ENCODE peak calls at places on chromosomes 11 and 22, in four cellular contexts. One of them, this sample, is unnamed.

GRCh38 chr11:6737872-6738466 is 33.8 kb downstream of the OR2AG2 start:
- DNase-seq in H1: no peak
- DNase-seq in right atrium auricular region: no peak
- DNase-seq in OCI-LY7: peak; percentile 80
- DNase-seq in this sample: peak; percentile 43

GRCh38 chr22:46267431-46268279 is at the start of gene TTC38:
- DNase-seq in right atrium auricular region: peak; percentile 94
- DNase-seq in H1: peak; percentile 19
- DNase-seq in OCI-LY7: no peak
- DNase-seq in this sample: peak; percentile 96

GRCh38 chr11:58121101-58121500 is 4.2 kb downstream of the OR9I1 start:
- DNase-seq in right atrium auricular region: no peak
- DNase-seq in OCI-LY7: no peak
- DNase-seq in H1: no peak
- DNase-seq in this sample: no peak

GRCh38 chr11:92383430-92383829 is 158.8 kb downstream of the FAT3 start:
- DNase-seq in OCI-LY7: no peak
- DNase-seq in right atrium auricular region: no peak
- DNase-seq in H1: no peak
- DNase-seq in this sample: no peak

GRCh38 chr11:121349790-121350189 is 57.2 kb downstream of the SC5D start:
- DNase-seq in right atrium auricular region: no peak
- DNase-seq in H1: no peak
- DNase-seq in OCI-LY7: no peak
- DNase-seq in this sample: no peak

GRCh38 chr11:131833371-131833770 is 463.0 kb downstream of the NTM start:
- DNase-seq in H1: no peak
- DNase-seq in OCI-LY7: no peak
- DNase-seq in right atrium auricular region: no peak
- DNase-seq in this sample: no peak

GRCh38 chr22:48837341-48837935 is 990.2 kb downstream of the BRD1 start:
- DNase-seq in H1: no peak
- DNase-seq in OCI-LY7: no peak
- DNase-seq in right atrium auricular region: no peak
- DNase-seq in this sample: no peak

GRCh38 chr11:67353317-67354313 is at the start of gene POLD4:
- DNase-seq in right atrium auricular region: peak; percentile 100
- DNase-seq in H1: peak; percentile 79
- DNase-seq in OCI-LY7: peak; percentile 99
- DNase-seq in this sample: peak; percentile 100

GRCh38 chr11:67507242-67507890 is 596 bp downstream of the CDK2AP2 start:
- DNase-seq in right atrium auricular region: peak; percentile 84
- DNase-seq in H1: peak; percentile 54
- DNase-seq in OCI-LY7: no peak
- DNase-seq in this sample: no peak

GRCh38 chr22:47171441-47172221 is 409.2 kb downstream of the TBC1D22A start:
- DNase-seq in OCI-LY7: no peak
- DNase-seq in right atrium auricular region: no peak
- DNase-seq in H1: no peak
- DNase-seq in this sample: peak; percentile 56

GRCh38 chr11:71449596-71449995 is 1.4 kb upstream of the DHCR7 start:
- DNase-seq in OCI-LY7: peak; percentile 21
- DNase-seq in right atrium auricular region: no peak
- DNase-seq in H1: no peak
- DNase-seq in this sample: no peak

GRCh38 chr22:48772286-48772907 is 1055.3 kb downstream of the BRD1 start:
- DNase-seq in H1: no peak
- DNase-seq in right atrium auricular region: peak; percentile 44
- DNase-seq in OCI-LY7: no peak
- DNase-seq in this sample: no peak

GRCh38 chr22:30025187-30025586 is 55.1 kb upstream of the HORMAD2 start:
- DNase-seq in H1: no peak
- DNase-seq in right atrium auricular region: no peak
- DNase-seq in OCI-LY7: no peak
- DNase-seq in this sample: no peak

GRCh38 chr22:37043828-37044538 is 7.6 kb upstream of the KCTD17 start:
- DNase-seq in OCI-LY7: peak; percentile 83
- DNase-seq in right atrium auricular region: no peak
- DNase-seq in H1: no peak
- DNase-seq in this sample: peak; percentile 79

GRCh38 chr22:27196483-27196882 is 539.1 kb downstream of the MIAT start:
- DNase-seq in OCI-LY7: peak; percentile 6
- DNase-seq in H1: no peak
- DNase-seq in right atrium auricular region: no peak
- DNase-seq in this sample: no peak

GRCh38 chr22:21942407-21942895 is 10.2 kb downstream of the PPM1F start:
- DNase-seq in H1: no peak
- DNase-seq in right atrium auricular region: peak; percentile 94
- DNase-seq in OCI-LY7: no peak
- DNase-seq in this sample: peak; percentile 96

GRCh38 chr22:32265882-32266767 is 11.0 kb upstream of the SLC5A4 start:
- DNase-seq in right atrium auricular region: peak; percentile 77
- DNase-seq in H1: no peak
- DNase-seq in OCI-LY7: peak; percentile 60
- DNase-seq in this sample: peak; percentile 72

GRCh38 chr11:95853138-95853537 is 62.8 kb downstream of the CEP57 start:
- DNase-seq in OCI-LY7: no peak
- DNase-seq in right atrium auricular region: no peak
- DNase-seq in H1: no peak
- DNase-seq in this sample: no peak

GRCh38 chr11:11416917-11417316 is 63.9 kb upstream of the CSNK2A3 start:
- DNase-seq in H1: no peak
- DNase-seq in OCI-LY7: no peak
- DNase-seq in right atrium auricular region: no peak
- DNase-seq in this sample: no peak

GRCh38 chr11:61369372-61370348 is 7.5 kb downstream of the TMEM138 start:
- DNase-seq in right atrium auricular region: peak; percentile 66
- DNase-seq in H1: no peak
- DNase-seq in OCI-LY7: no peak
- DNase-seq in this sample: peak; percentile 60

GRCh38 chr11:60821827-60822599 is 19.9 kb upstream of the CCDC86 start:
- DNase-seq in right atrium auricular region: no peak
- DNase-seq in H1: no peak
- DNase-seq in OCI-LY7: peak; percentile 23
- DNase-seq in this sample: no peak

GRCh38 chr22:49925525-49926128 is 7.2 kb downstream of the CRELD2 start:
- DNase-seq in right atrium auricular region: no peak
- DNase-seq in H1: no peak
- DNase-seq in OCI-LY7: peak; percentile 91
- DNase-seq in this sample: no peak

GRCh38 chr11:64341851-64342791 is 2.1 kb downstream of the CCDC88B start:
- DNase-seq in H1: peak; percentile 86
- DNase-seq in OCI-LY7: peak; percentile 91
- DNase-seq in right atrium auricular region: peak; percentile 85
- DNase-seq in this sample: peak; percentile 95

GRCh38 chr11:14273885-14274284 is 85.1 kb downstream of the RRAS2 start:
- DNase-seq in right atrium auricular region: no peak
- DNase-seq in H1: no peak
- DNase-seq in OCI-LY7: no peak
- DNase-seq in this sample: no peak

GRCh38 chr11:57751676-57752253 is at the start of gene BTBD18:
- DNase-seq in OCI-LY7: peak; percentile 41
- DNase-seq in H1: no peak
- DNase-seq in right atrium auricular region: no peak
- DNase-seq in this sample: peak; percentile 27

DNA sequence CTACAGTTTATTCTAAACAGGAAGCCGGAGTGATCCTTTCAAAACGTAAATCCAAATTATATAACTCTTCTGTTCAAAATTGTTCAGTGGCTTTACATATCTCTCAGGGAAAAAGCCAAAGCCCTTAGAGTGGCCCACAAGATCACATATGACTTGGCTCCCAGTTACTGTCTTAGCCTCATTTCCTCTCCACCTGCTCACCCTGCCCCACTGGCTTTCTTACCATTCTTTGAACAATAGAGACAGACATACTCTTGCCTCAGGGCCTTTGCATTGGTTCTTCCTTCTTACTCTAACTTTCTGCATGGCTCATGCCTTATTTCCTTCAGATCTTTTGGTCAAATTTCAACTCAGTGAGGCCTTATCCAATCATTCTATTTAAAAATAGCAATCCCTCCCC is 52.1 kb downstream of the STIM1 start:
- DNase-seq in OCI-LY7: peak; percentile 35
- DNase-seq in H1: no peak
- DNase-seq in right atrium auricular region: no peak
- DNase-seq in this sample: no peak
- H3K4me1 ChIP-seq in OCI-LY7: peaks cover 45% of the 10 kb centered on the region
- H3K4me1 ChIP-seq in H1: no peaks in the 10 kb centered on the region
- H3K4me1 ChIP-seq in right atrium auricular region: no peaks in the 10 kb centered on the region
- H3K4me1 ChIP-seq in this sample: no peaks in the 10 kb centered on the region

GRCh38 chr11:56176318-56176717 is at the start of gene OR5J2:
- DNase-seq in H1: no peak
- DNase-seq in OCI-LY7: no peak
- DNase-seq in right atrium auricular region: no peak
- DNase-seq in this sample: no peak
- H3K4me3 ChIP-seq in H1: no peak within 1 kb of the TSS
- H3K4me3 ChIP-seq in OCI-LY7: no peak within 1 kb of the TSS
- H3K4me3 ChIP-seq in right atrium auricular region: no peak within 1 kb of the TSS
- H3K4me3 ChIP-seq in this sample: no peak within 1 kb of the TSS

DNA sequence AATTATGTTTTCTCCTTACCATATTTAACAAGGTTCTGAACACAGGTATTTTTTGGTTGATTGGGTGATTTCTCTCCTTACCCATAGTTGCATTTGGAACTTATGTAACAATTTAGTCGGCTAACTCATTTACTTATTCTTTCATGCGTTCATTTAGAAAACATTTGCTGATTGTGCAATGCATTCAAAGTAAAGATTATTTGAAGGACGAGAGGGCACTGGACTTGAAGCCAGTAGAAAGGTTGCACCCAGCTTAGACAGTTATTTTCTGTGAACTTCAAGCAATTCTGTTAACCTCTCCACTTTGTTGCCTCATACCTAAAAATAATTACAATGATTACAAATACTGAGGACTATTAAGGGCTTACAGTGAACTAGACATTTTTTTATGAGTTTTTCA is 769.6 kb downstream of the LRRC4C start:
- DNase-seq in OCI-LY7: no peak
- DNase-seq in right atrium auricular region: no peak
- DNase-seq in H1: no peak
- DNase-seq in this sample: no peak
- H3K9me3 ChIP-seq in OCI-LY7: no peaks in the 10 kb centered on the region
- H3K9me3 ChIP-seq in right atrium auricular region: no peaks in the 10 kb centered on the region
- H3K9me3 ChIP-seq in H1: no peaks in the 10 kb centered on the region
- H3K9me3 ChIP-seq in this sample: no peaks in the 10 kb centered on the region

GRCh38 chr22:23214398-23214797 is 34.1 kb downstream of the BCR start:
- DNase-seq in H1: no peak
- DNase-seq in right atrium auricular region: no peak
- DNase-seq in OCI-LY7: no peak
- DNase-seq in this sample: peak; percentile 13
- H3K4me1 ChIP-seq in H1: peaks cover 15% of the 10 kb centered on the region
- H3K4me1 ChIP-seq in right atrium auricular region: peaks cover 72% of the 10 kb centered on the region
- H3K4me1 ChIP-seq in OCI-LY7: peaks cover 80% of the 10 kb centered on the region
- H3K4me1 ChIP-seq in this sample: peaks cover 45% of the 10 kb centered on the region

GRCh38 chr22:38081941-38082828 is 1.8 kb downstream of the SLC16A8 start:
- DNase-seq in H1: no peak
- DNase-seq in right atrium auricular region: no peak
- DNase-seq in OCI-LY7: no peak
- DNase-seq in this sample: no peak
- H3K4me3 ChIP-seq in H1: peak overlapping the region; percentile 48
- H3K4me3 ChIP-seq in right atrium auricular region: no peak overlapping the region
- H3K4me3 ChIP-seq in OCI-LY7: no peak overlapping the region
- H3K4me3 ChIP-seq in this sample: no peak overlapping the region

GRCh38 chr11:114614127-114614720 is 18.6 kb upstream of the NXPE4 start:
- DNase-seq in OCI-LY7: no peak
- DNase-seq in right atrium auricular region: no peak
- DNase-seq in H1: no peak
- DNase-seq in this sample: no peak
- H3K9me3 ChIP-seq in OCI-LY7: peaks cover 41% of the 10 kb centered on the region
- H3K9me3 ChIP-seq in right atrium auricular region: no peaks in the 10 kb centered on the region
- H3K9me3 ChIP-seq in H1: peaks cover 23% of the 10 kb centered on the region
- H3K9me3 ChIP-seq in this sample: no peaks in the 10 kb centered on the region

DNA sequence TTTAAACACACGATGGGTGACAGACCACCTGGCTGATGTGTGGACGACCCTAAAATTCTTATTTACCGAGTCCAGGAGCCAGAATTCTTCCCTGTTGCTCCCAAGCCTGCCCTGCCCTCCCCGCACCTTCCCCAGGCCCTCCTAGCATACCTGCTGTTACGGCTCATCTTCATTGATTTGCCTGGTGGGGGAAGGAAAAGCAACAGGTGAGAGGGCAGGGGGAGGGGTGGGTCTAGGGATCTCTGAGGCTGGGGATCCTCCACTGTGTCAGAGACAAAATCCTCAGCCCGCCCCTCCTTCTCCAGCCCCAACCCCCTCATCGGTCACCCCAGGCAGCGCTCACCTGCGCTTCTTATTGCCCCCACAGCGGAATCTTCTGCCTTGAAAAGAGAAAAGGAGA is 4.0 kb downstream of the FXYD2 start:
- DNase-seq in OCI-LY7: no peak
- DNase-seq in H1: no peak
- DNase-seq in right atrium auricular region: no peak
- DNase-seq in this sample: no peak
- H3K4me1 ChIP-seq in OCI-LY7: peaks cover 4% of the 10 kb centered on the region
- H3K4me1 ChIP-seq in H1: peaks cover 38% of the 10 kb centered on the region
- H3K4me1 ChIP-seq in right atrium auricular region: peaks cover 58% of the 10 kb centered on the region
- H3K4me1 ChIP-seq in this sample: peaks cover 7% of the 10 kb centered on the region

GRCh38 chr11:111366560-111367410 is 12.3 kb downstream of the POU2AF1 start:
- DNase-seq in right atrium auricular region: no peak
- DNase-seq in H1: no peak
- DNase-seq in OCI-LY7: no peak
- DNase-seq in this sample: no peak

GRCh38 chr11:111365722-111366559 is 13.1 kb downstream of the POU2AF1 start:
- DNase-seq in H1: no peak
- DNase-seq in OCI-LY7: no peak
- DNase-seq in right atrium auricular region: no peak
- DNase-seq in this sample: no peak

GRCh38 chr11:111363985-111364384 is 15.1 kb downstream of the POU2AF1 start:
- DNase-seq in right atrium auricular region: no peak
- DNase-seq in OCI-LY7: peak; percentile 82
- DNase-seq in H1: no peak
- DNase-seq in this sample: no peak

GRCh38 chr11:111362887-111363411 is 16.1 kb downstream of the POU2AF1 start:
- DNase-seq in right atrium auricular region: no peak
- DNase-seq in OCI-LY7: no peak
- DNase-seq in H1: no peak
- DNase-seq in this sample: no peak

DNA sequence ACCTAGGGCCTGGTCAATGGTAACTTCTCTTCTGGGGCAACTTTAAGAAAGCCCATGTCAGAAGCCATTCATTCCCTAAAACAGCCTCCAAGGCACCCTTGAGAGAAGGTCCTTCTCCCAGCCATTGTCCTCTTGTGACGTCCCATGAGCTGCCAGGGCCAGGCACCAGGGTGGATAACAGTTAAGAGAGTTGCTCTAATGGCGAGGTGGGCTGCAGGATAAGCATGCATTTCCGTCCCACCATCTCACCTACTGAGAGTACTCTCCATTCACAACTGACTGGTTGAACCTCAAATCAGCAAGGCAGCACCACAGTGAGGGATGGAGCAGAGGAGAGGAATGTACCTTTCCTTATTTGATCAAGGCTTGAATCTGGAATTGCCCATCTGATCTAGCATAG is 14.6 kb downstream of the POU2AF1 start:
- DNase-seq in H1: no peak
- DNase-seq in right atrium auricular region: no peak
- DNase-seq in OCI-LY7: no peak
- DNase-seq in this sample: no peak
- H3K4me3 ChIP-seq in H1: no peak overlapping the region
- H3K4me3 ChIP-seq in right atrium auricular region: no peak overlapping the region
- H3K4me3 ChIP-seq in OCI-LY7: peak overlapping the region; percentile 42
- H3K4me3 ChIP-seq in this sample: no peak overlapping the region

This sample was measured in right cardiac atrium.